ENCODE peak calls at places on chromosome 12, in seven cellular contexts. One of them, this sample, is unnamed. For H3K4me1, the result is how much of the 10 kb centered on the place peaks cover.

GRCh38 chr12:24911284-24911791 is 37.6 kb downstream of the BCAT1 start:
- DNase-seq in thoracic aorta: no peak
- DNase-seq in lung: no peak
- DNase-seq in left ventricle myocardium inferior: no peak
- DNase-seq in tibial artery: no peak
- DNase-seq in iPS DF 6.9: no peak
- DNase-seq in cardiac muscle cell: peak
- DNase-seq in this sample: no peak

GRCh38 chr12:85662209-85662607 is 174.0 kb downstream of the RASSF9 start:
- DNase-seq in thoracic aorta: no peak
- DNase-seq in lung: no peak
- DNase-seq in left ventricle myocardium inferior: no peak
- DNase-seq in tibial artery: no peak
- DNase-seq in iPS DF 6.9: no peak
- DNase-seq in cardiac muscle cell: no peak
- DNase-seq in this sample: no peak

GRCh38 chr12:121632069-121632970 is 6.0 kb downstream of the ORAI1 start:
- DNase-seq in thoracic aorta: no peak
- DNase-seq in lung: no peak
- DNase-seq in left ventricle myocardium inferior: no peak
- DNase-seq in tibial artery: no peak
- DNase-seq in iPS DF 6.9: no peak
- DNase-seq in cardiac muscle cell: no peak
- DNase-seq in this sample: no peak

GRCh38 chr12:91613223-91613779 is 430.7 kb upstream of the DCN start:
- DNase-seq in thoracic aorta: no peak
- DNase-seq in lung: no peak
- DNase-seq in left ventricle myocardium inferior: no peak
- DNase-seq in tibial artery: no peak
- DNase-seq in iPS DF 6.9: no peak
- DNase-seq in cardiac muscle cell: no peak
- DNase-seq in this sample: no peak

GRCh38 chr12:52836042-52836466 is 1.9 kb upstream of the KRT79 start:
- DNase-seq in thoracic aorta: no peak
- DNase-seq in lung: no peak
- DNase-seq in left ventricle myocardium inferior: no peak
- DNase-seq in tibial artery: no peak
- DNase-seq in iPS DF 6.9: no peak
- DNase-seq in cardiac muscle cell: peak
- DNase-seq in this sample: no peak

GRCh38 chr12:53974084-53975018 is at the start of gene HOTAIR:
- DNase-seq in thoracic aorta: no peak
- DNase-seq in lung: no peak
- DNase-seq in left ventricle myocardium inferior: no peak
- DNase-seq in tibial artery: no peak
- DNase-seq in iPS DF 6.9: no peak
- DNase-seq in cardiac muscle cell: no peak
- DNase-seq in this sample: no peak

GRCh38 chr12:91854725-91855124 is 290.9 kb downstream of the BTG1 start:
- DNase-seq in thoracic aorta: no peak
- DNase-seq in lung: no peak
- DNase-seq in left ventricle myocardium inferior: no peak
- DNase-seq in tibial artery: peak
- DNase-seq in iPS DF 6.9: no peak
- DNase-seq in cardiac muscle cell: peak
- DNase-seq in this sample: no peak

GRCh38 chr12:119528241-119528640 is 65.3 kb upstream of the TMEM233 start:
- DNase-seq in thoracic aorta: no peak
- DNase-seq in lung: no peak
- DNase-seq in left ventricle myocardium inferior: no peak
- DNase-seq in tibial artery: no peak
- DNase-seq in iPS DF 6.9: no peak
- DNase-seq in cardiac muscle cell: peak
- DNase-seq in this sample: no peak

GRCh38 chr12:111887916-111888745 is 46.1 kb downstream of the MAPKAPK5 start:
- DNase-seq in thoracic aorta: no peak
- DNase-seq in lung: no peak
- DNase-seq in left ventricle myocardium inferior: no peak
- DNase-seq in tibial artery: peak
- DNase-seq in iPS DF 6.9: no peak
- DNase-seq in cardiac muscle cell: no peak
- DNase-seq in this sample: no peak

GRCh38 chr12:94536040-94536965 is 76.6 kb upstream of the CEP83 start:
- DNase-seq in thoracic aorta: no peak
- DNase-seq in lung: no peak
- DNase-seq in left ventricle myocardium inferior: peak
- DNase-seq in tibial artery: no peak
- DNase-seq in iPS DF 6.9: no peak
- DNase-seq in cardiac muscle cell: no peak
- DNase-seq in this sample: no peak

GRCh38 chr12:101919447-101919846 is 42.1 kb downstream of the DRAM1 start:
- DNase-seq in thoracic aorta: no peak
- DNase-seq in lung: no peak
- DNase-seq in left ventricle myocardium inferior: no peak
- DNase-seq in tibial artery: no peak
- DNase-seq in iPS DF 6.9: no peak
- DNase-seq in cardiac muscle cell: no peak
- DNase-seq in this sample: no peak

GRCh38 chr12:121916719-121917118 is 1.7 kb upstream of the CFAP251 start:
- DNase-seq in thoracic aorta: no peak
- DNase-seq in lung: no peak
- DNase-seq in left ventricle myocardium inferior: no peak
- DNase-seq in tibial artery: no peak
- DNase-seq in iPS DF 6.9: no peak
- DNase-seq in cardiac muscle cell: peak
- DNase-seq in this sample: no peak

GRCh38 chr12:66638666-66639065 is 40.2 kb downstream of the GRIP1 start:
- DNase-seq in thoracic aorta: no peak
- DNase-seq in lung: no peak
- DNase-seq in left ventricle myocardium inferior: no peak
- DNase-seq in tibial artery: no peak
- DNase-seq in iPS DF 6.9: no peak
- DNase-seq in cardiac muscle cell: no peak
- DNase-seq in this sample: no peak

GRCh38 chr12:99444859-99445316 is 202.7 kb upstream of the GARIN6 start:
- DNase-seq in thoracic aorta: no peak
- DNase-seq in lung: no peak
- DNase-seq in left ventricle myocardium inferior: no peak
- DNase-seq in tibial artery: no peak
- DNase-seq in iPS DF 6.9: no peak
- DNase-seq in cardiac muscle cell: no peak
- DNase-seq in this sample: no peak

GRCh38 chr12:27500546-27500945 is 23.5 kb upstream of the PPFIBP1 start:
- DNase-seq in thoracic aorta: no peak
- DNase-seq in lung: no peak
- DNase-seq in left ventricle myocardium inferior: no peak
- DNase-seq in tibial artery: no peak
- DNase-seq in iPS DF 6.9: no peak
- DNase-seq in cardiac muscle cell: no peak
- DNase-seq in this sample: no peak

GRCh38 chr12:47793015-47793681 is 20.1 kb downstream of the SLC48A1 start:
- DNase-seq in thoracic aorta: no peak
- DNase-seq in lung: no peak
- DNase-seq in left ventricle myocardium inferior: no peak
- DNase-seq in tibial artery: no peak
- DNase-seq in iPS DF 6.9: no peak
- DNase-seq in cardiac muscle cell: no peak
- DNase-seq in this sample: no peak

GRCh38 chr12:123971770-123972447 is 722 bp downstream of the CCDC92 start:
- DNase-seq in thoracic aorta: no peak
- DNase-seq in lung: peak
- DNase-seq in left ventricle myocardium inferior: peak
- DNase-seq in tibial artery: peak
- DNase-seq in iPS DF 6.9: peak
- DNase-seq in cardiac muscle cell: peak
- DNase-seq in this sample: peak

GRCh38 chr12:47714823-47715386 is 9.1 kb upstream of the RPAP3 start:
- DNase-seq in thoracic aorta: no peak
- DNase-seq in lung: no peak
- DNase-seq in left ventricle myocardium inferior: no peak
- DNase-seq in tibial artery: no peak
- DNase-seq in iPS DF 6.9: no peak
- DNase-seq in cardiac muscle cell: no peak
- DNase-seq in this sample: no peak

GRCh38 chr12:851343-851742 is 98.2 kb downstream of the RAD52 start:
- DNase-seq in thoracic aorta: no peak
- DNase-seq in lung: no peak
- DNase-seq in left ventricle myocardium inferior: no peak
- DNase-seq in tibial artery: no peak
- DNase-seq in iPS DF 6.9: no peak
- DNase-seq in cardiac muscle cell: peak
- DNase-seq in this sample: no peak

GRCh38 chr12:109098142-109098652 is 800 bp downstream of the UNG start:
- DNase-seq in thoracic aorta: no peak
- DNase-seq in lung: peak
- DNase-seq in left ventricle myocardium inferior: no peak
- DNase-seq in tibial artery: peak
- DNase-seq in iPS DF 6.9: no peak
- DNase-seq in cardiac muscle cell: peak
- DNase-seq in this sample: no peak

GRCh38 chr12:101969-102878 is 35.7 kb downstream of the IQSEC3 start:
- DNase-seq in thoracic aorta: no peak
- DNase-seq in lung: no peak
- DNase-seq in left ventricle myocardium inferior: no peak
- DNase-seq in tibial artery: no peak
- DNase-seq in iPS DF 6.9: no peak
- DNase-seq in cardiac muscle cell: no peak
- DNase-seq in this sample: no peak

GRCh38 chr12:124379938-124380754 is 85.3 kb downstream of the RFLNA start:
- DNase-seq in thoracic aorta: peak
- DNase-seq in lung: no peak
- DNase-seq in left ventricle myocardium inferior: peak
- DNase-seq in tibial artery: peak
- DNase-seq in iPS DF 6.9: no peak
- DNase-seq in cardiac muscle cell: peak
- DNase-seq in this sample: no peak

GRCh38 chr12:52687527-52688385 is 7.5 kb upstream of the KRT1 start:
- DNase-seq in thoracic aorta: no peak
- DNase-seq in lung: no peak
- DNase-seq in left ventricle myocardium inferior: no peak
- DNase-seq in tibial artery: no peak
- DNase-seq in iPS DF 6.9: no peak
- DNase-seq in cardiac muscle cell: no peak
- DNase-seq in this sample: no peak

GRCh38 chr12:7588703-7589329 is 76.9 kb downstream of the APOBEC1 start:
- DNase-seq in thoracic aorta: peak
- DNase-seq in lung: peak
- DNase-seq in left ventricle myocardium inferior: no peak
- DNase-seq in tibial artery: peak
- DNase-seq in iPS DF 6.9: peak
- DNase-seq in cardiac muscle cell: peak
- DNase-seq in this sample: peak

GRCh38 chr12:75529826-75530225 is 18.4 kb upstream of the KRR1 start:
- DNase-seq in thoracic aorta: no peak
- DNase-seq in lung: no peak
- DNase-seq in left ventricle myocardium inferior: no peak
- DNase-seq in tibial artery: no peak
- DNase-seq in iPS DF 6.9: no peak
- DNase-seq in cardiac muscle cell: no peak
- DNase-seq in this sample: no peak

GRCh38 chr12:131615316-131616053 is 95.4 kb upstream of the SFSWAP start:
- DNase-seq in thoracic aorta: no peak
- DNase-seq in lung: no peak
- DNase-seq in left ventricle myocardium inferior: no peak
- DNase-seq in tibial artery: no peak
- DNase-seq in iPS DF 6.9: no peak
- DNase-seq in cardiac muscle cell: no peak
- DNase-seq in this sample: no peak

GRCh38 chr12:103864710-103865109 is 23.7 kb upstream of the NT5DC3 start:
- DNase-seq in thoracic aorta: no peak
- DNase-seq in lung: no peak
- DNase-seq in left ventricle myocardium inferior: no peak
- DNase-seq in tibial artery: no peak
- DNase-seq in iPS DF 6.9: no peak
- DNase-seq in cardiac muscle cell: no peak
- DNase-seq in this sample: no peak
- H3K4me1 ChIP-seq in thoracic aorta: under half
- H3K4me1 ChIP-seq in lung: under half
- H3K4me1 ChIP-seq in left ventricle myocardium inferior: under half
- H3K4me1 ChIP-seq in tibial artery: half or more
- H3K4me1 ChIP-seq in iPS DF 6.9: under half
- H3K4me1 ChIP-seq in cardiac muscle cell: under half
- H3K4me1 ChIP-seq in this sample: under half

DNA sequence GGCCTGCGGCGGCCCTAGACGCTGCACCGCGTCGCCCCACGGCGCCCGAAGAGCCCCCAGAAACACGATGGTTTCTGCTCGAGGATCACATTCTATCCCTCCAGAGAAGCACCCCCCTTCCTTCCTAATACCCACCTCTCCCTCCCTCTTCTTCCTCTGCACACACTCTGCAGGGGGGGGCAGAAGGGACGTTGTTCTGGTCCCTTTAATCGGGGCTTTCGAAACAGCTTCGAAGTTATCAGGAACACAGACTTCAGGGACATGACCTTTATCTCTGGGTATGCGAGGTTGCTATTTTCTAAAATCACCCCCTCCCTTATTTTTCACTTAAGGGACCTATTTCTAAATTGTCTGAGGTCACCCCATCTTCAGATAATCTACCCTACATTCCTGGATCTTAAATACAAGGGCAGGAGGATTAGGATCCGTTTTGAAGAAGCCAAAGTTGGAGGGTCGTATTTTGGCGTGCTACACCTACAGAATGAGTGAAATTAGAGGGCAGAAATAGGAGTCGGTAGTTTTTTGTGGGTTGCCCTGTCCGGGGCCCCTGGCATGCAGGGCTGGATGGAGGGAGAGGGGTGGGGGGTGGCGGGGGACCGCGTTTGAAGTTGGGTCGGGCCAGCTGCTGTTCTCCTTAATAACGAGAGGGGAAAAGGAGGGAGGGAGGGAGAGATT is 449 bp upstream of the CCND2 start:
- DNase-seq in thoracic aorta: no peak
- DNase-seq in lung: no peak
- DNase-seq in left ventricle myocardium inferior: no peak
- DNase-seq in tibial artery: no peak
- DNase-seq in iPS DF 6.9: no peak
- DNase-seq in cardiac muscle cell: no peak
- DNase-seq in this sample: peak
- H3K4me1 ChIP-seq in thoracic aorta: under half
- H3K4me1 ChIP-seq in lung: under half
- H3K4me1 ChIP-seq in left ventricle myocardium inferior: half or more
- H3K4me1 ChIP-seq in tibial artery: half or more
- H3K4me1 ChIP-seq in iPS DF 6.9: under half
- H3K4me1 ChIP-seq in cardiac muscle cell: under half
- H3K4me1 ChIP-seq in this sample: half or more

GRCh38 chr12:49658276-49658675 is 34.9 kb downstream of the PRPF40B start:
- DNase-seq in thoracic aorta: no peak
- DNase-seq in lung: no peak
- DNase-seq in left ventricle myocardium inferior: no peak
- DNase-seq in tibial artery: no peak
- DNase-seq in iPS DF 6.9: no peak
- DNase-seq in cardiac muscle cell: no peak
- DNase-seq in this sample: no peak
- H3K4me1 ChIP-seq in thoracic aorta: under half
- H3K4me1 ChIP-seq in lung: under half
- H3K4me1 ChIP-seq in left ventricle myocardium inferior: half or more
- H3K4me1 ChIP-seq in tibial artery: under half
- H3K4me1 ChIP-seq in iPS DF 6.9: under half
- H3K4me1 ChIP-seq in cardiac muscle cell: under half
- H3K4me1 ChIP-seq in this sample: under half

GRCh38 chr12:49872381-49872780 is 29.5 kb upstream of the BCDIN3D start:
- DNase-seq in thoracic aorta: no peak
- DNase-seq in lung: no peak
- DNase-seq in left ventricle myocardium inferior: no peak
- DNase-seq in tibial artery: no peak
- DNase-seq in iPS DF 6.9: no peak
- DNase-seq in cardiac muscle cell: no peak
- DNase-seq in this sample: no peak
- H3K4me1 ChIP-seq in thoracic aorta: under half
- H3K4me1 ChIP-seq in lung: under half
- H3K4me1 ChIP-seq in left ventricle myocardium inferior: under half
- H3K4me1 ChIP-seq in tibial artery: under half
- H3K4me1 ChIP-seq in iPS DF 6.9: under half
- H3K4me1 ChIP-seq in cardiac muscle cell: under half
- H3K4me1 ChIP-seq in this sample: under half